ENCODE peak calls at places on chromosomes 4 and X, in five cellular contexts. O, A, T, N and M are unnamed samples.

GRCh38 chr4:7223566-7223965 is 31.2 kb downstream of the SORCS2 start:
- DNase-seq in O (no peak), A (no peak), T (no peak), N (no peak), M (no peak)

GRCh38 chr4:169314906-169315305 is 44.1 kb upstream of the SH3RF1 start:
- DNase-seq in O (peak), A (no peak), T (no peak), N (peak), M (peak)

GRCh38 chr4:6944311-6945051 is 34.9 kb downstream of the TBC1D14 start:
- DNase-seq in O (no peak), A (no peak), T (no peak), N (no peak), M (peak)

GRCh38 chr4:170093978-170094377 is 4.2 kb upstream of the AADAT start:
- DNase-seq in O (no peak), A (no peak), T (no peak), N (no peak), M (no peak)

GRCh38 chr4:58760737-58761136 is 1650.6 kb upstream of the IGFBP7 start:
- DNase-seq in O (no peak), A (no peak), T (no peak), N (no peak), M (peak)

GRCh38 chrX:66046612-66047235 is 6.8 kb upstream of the VSIG4 start:
- DNase-seq in O (no peak), A (peak), T (no peak), N (no peak), M (no peak)

GRCh38 chrX:84144991-84145390 is 43.0 kb downstream of the RPS6KA6 start:
- DNase-seq in O (no peak), A (no peak), T (no peak), N (no peak), M (no peak)

GRCh38 chrX:67568769-67569168 is 24.9 kb downstream of the AR start:
- DNase-seq in O (no peak), A (no peak), T (no peak), N (no peak), M (no peak)

GRCh38 chr4:92520563-92520962 is 216.8 kb downstream of the GRID2 start:
- DNase-seq in O (no peak), A (no peak), T (no peak), N (no peak), M (no peak)

GRCh38 chr4:62209757-62210156 is 1009.6 kb downstream of the ADGRL3 start:
- DNase-seq in O (peak), A (no peak), T (no peak), N (no peak), M (no peak)

GRCh38 chrX:16610121-16610565 is 39.8 kb upstream of the S100G start:
- DNase-seq in O (no peak), A (no peak), T (no peak), N (no peak), M (peak)

GRCh38 chrX:31224321-31225012 is 152.6 kb upstream of the FTHL17 start:
- DNase-seq in O (no peak), A (no peak), T (no peak), N (no peak), M (no peak)

GRCh38 chrX:121987163-121987562 is 939.8 kb downstream of the GLUD2 start:
- DNase-seq in O (no peak), A (no peak), T (no peak), N (no peak), M (no peak)

GRCh38 chr4:47704693-47705325 is 133.1 kb downstream of the CORIN start:
- DNase-seq in O (peak), A (no peak), T (no peak), N (peak), M (no peak)

GRCh38 chr4:7763788-7764187 is 175.9 kb downstream of the AFAP1 start:
- DNase-seq in O (no peak), A (no peak), T (no peak), N (no peak), M (peak)

GRCh38 chr4:16875487-16875886 is 23.0 kb downstream of the LDB2 start:
- DNase-seq in O (no peak), A (no peak), T (no peak), N (no peak), M (no peak)